ENCODE peak calls at places on chromosomes 13 and 19, in eight cellular contexts. X is HCT116, C is gastrocnemius medialis, Z is NB4, A is esophagus squamous epithelium, M is adrenal gland, K is lower leg skin, Q is IMR-90. J is an unnamed sample.

GRCh38 chr19:6744381-6745288 is 5.2 kb downstream of the TRIP10 start:
- DNase-seq in X (no peak), Q (peak), K (peak), C (peak), A (no peak), M (peak), Z (no peak), J (peak)

GRCh38 chr19:55494172-55494761 is 6.0 kb downstream of the SSC5D start:
- DNase-seq in X (no peak), Q (peak), K (no peak), Z (peak), C (no peak), M (no peak), A (no peak), J (no peak)

GRCh38 chr19:10625003-10625761 is at the start of gene SLC44A2:
- DNase-seq in M (peak), K (peak), Q (peak), Z (no peak), X (peak), A (no peak), C (peak), J (peak)

GRCh38 chr13:97182065-97182890 is 39.9 kb upstream of the MBNL2 start:
- DNase-seq in K (no peak), X (no peak), Q (no peak), Z (no peak), M (no peak), C (no peak), A (no peak), J (no peak)

GRCh38 chr13:114118763-114119123 is 13.7 kb downstream of the RASA3 start:
- DNase-seq in K (no peak), Q (peak), C (no peak), X (no peak), M (no peak), A (no peak), Z (no peak), J (no peak)

GRCh38 chr13:20301391-20302071 is 69.4 kb upstream of the GJB6 start:
- DNase-seq in C (no peak), K (no peak), M (no peak), Z (no peak), Q (no peak), X (no peak), A (no peak), J (no peak)

GRCh38 chr13:29749401-29750177 is 100.8 kb downstream of the UBL3 start:
- DNase-seq in K (no peak), Z (no peak), M (no peak), X (no peak), A (no peak), C (no peak), Q (peak), J (no peak)

GRCh38 chr19:4052993-4053422 is 13.7 kb downstream of the ZBTB7A start:
- DNase-seq in K (no peak), A (no peak), M (peak), Z (no peak), X (no peak), Q (no peak), C (no peak), J (no peak)

GRCh38 chr19:11405846-11406643 is 13.1 kb downstream of the RGL3 start:
- DNase-seq in X (no peak), Z (no peak), M (no peak), A (no peak), C (no peak), Q (no peak), K (no peak), J (no peak)

GRCh38 chr19:23867895-23868294 is 46.8 kb upstream of the ZNF726 start:
- DNase-seq in X (no peak), Z (peak), K (no peak), A (no peak), Q (no peak), C (no peak), M (no peak), J (no peak)

GRCh38 chr19:8361921-8362793 is 1.8 kb upstream of the ANGPTL4 start:
- DNase-seq in A (no peak), Z (peak), M (peak), K (peak), Q (peak), C (peak), X (peak), J (peak)

GRCh38 chr19:45476349-45476717 is 8.5 kb downstream of the FOSB start:
- DNase-seq in M (no peak), A (no peak), C (no peak), X (no peak), Q (peak), K (no peak), Z (no peak), J (no peak)

GRCh38 chr13:66581691-66582090 is 648.4 kb downstream of the PCDH9 start:
- DNase-seq in Q (no peak), X (no peak), Z (no peak), C (no peak), K (no peak), M (no peak), A (no peak), J (no peak)

DNA sequence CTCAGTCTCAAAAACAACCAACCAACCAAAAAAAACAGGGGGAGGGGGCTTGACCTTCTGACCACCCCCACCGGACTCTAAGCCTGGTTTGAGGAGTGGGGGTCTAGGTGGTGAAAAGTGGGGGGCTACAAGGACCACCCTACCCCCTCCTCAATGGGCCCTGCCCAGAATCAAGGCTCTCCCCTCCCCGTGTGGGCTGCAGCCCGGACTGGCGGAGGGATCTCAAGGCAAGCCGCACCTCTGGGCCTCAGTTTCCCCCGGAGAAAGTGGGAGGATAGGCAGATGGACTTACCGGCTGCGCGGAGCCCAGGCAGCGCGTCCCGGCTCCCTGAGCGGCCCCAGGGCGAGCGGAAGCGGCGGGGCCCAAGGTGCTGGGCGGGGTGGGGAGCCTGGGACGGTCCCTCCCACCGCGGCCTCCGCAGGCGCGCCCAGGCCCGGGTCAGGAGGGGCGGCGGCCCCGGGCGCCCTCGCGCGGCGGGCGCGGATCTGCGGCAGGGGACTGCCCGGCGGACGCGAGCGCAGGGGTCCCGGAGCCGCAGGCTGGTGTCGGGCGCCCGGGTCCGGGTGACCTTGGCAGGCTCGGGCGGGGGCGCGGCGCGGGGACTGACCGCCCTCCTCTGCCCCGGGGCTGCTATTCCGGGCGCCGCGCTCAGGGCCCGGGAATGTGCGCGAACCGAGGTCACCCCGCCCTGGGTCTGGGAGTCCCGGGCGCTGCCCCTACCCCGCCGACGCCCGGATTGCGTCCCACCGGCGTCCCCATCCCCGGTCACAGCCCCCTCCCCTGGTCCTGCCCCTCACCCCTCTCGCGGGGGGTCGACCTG is at the start of gene ADAMTSL5:
- DNase-seq in C (no peak), X (no peak), Z (peak), A (no peak), Q (peak), K (no peak), M (no peak), J (no peak)
- TF ChIP-seq CTCF in C (no peak), X (no peak), Z (no peak), A (no peak), Q (peak), K (no peak), M (no peak), J (no peak)

DNA sequence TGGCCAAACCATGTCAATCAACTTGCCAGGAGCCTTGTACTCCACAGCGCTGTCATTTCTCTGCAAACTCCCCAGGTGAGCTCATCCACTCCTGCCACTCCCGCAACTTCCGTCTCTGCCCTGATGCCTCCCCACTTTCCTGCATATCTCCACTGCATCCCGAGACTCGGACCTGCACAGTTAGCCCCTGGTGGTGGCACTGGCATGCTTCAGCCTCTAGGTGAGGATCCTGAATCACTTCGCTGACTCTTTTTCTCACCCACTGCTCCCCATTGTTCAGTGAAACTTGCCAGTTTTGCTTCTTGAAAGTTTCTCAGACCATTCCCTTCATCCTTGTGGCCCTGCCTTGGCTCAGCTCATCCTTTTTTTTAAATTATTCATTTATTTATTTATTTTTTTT is 3.4 kb upstream of the CTU1 start:
- DNase-seq in K (no peak), Z (peak), A (no peak), Q (no peak), M (no peak), X (peak), C (no peak), J (no peak)
- TF ChIP-seq POLR2A in K (no peak), Z (no peak), A (no peak), Q (no peak), M (no peak), X (no peak), C (no peak), J (no peak)

DNA sequence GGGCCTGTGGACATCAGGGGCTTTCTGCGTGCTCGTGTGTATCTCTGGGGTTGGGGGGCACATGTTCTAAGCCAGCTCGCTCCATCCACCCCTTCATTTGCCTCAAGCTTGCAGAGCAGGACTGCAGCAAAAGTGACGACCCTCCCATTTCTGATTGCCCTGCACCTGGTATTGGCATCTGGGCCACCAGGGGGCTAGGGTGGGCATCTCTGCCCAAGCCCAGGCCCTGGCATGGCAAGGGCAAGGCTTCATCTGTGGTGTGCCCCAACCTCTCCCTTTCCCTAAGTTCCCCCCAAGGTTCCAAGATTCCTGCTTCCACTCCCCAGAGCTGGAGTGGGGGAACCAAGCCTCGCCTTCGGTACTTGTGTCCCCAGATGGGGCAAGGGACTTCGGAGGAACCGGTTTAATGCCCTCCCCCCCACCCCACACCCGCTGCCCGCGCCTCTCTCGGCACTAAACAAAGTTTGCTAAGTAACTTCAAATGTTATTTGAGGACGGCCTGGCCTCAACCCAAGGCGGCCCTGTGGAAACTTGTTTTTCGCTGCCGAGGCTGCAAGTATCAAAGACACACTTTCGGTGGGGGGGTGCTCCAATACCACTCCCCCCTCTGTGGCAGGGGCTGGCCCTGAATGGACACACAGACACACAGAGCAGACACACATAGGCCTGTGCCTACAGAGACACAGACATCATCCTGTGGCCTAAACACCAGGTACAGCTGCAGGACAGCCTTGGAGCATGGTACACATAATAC is 12.2 kb downstream of the NFIX start:
- DNase-seq in Z (no peak), C (no peak), M (no peak), K (peak), Q (no peak), X (no peak), A (no peak), J (peak)
- TF ChIP-seq CTCF in Z (no peak), C (no peak), M (no peak), K (no peak), Q (no peak), X (no peak), A (no peak), J (no peak)

DNA sequence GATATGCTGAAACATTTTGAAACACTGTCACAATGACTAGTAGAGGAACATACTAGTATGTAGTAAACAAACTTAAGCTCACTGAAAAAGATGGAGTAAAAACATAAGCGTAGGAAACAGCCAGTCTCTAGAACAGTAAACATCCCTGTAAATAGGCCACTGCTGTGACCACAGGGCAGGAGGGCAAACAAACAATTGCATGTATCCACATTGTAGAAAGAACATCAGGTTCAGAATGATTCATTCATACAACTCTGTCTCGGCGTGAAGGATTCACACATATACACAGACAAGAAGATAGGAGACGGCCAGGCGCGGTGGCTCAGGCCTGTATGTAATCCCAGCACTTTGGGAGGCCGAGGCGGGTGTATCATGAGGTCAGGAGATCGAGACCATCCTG is 390.1 kb downstream of the IRS2 start:
- DNase-seq in K (no peak), M (no peak), Z (no peak), Q (no peak), A (no peak), X (no peak), C (no peak), J (no peak)
- TF ChIP-seq POLR2A in K (no peak), M (no peak), Z (no peak), Q (no peak), A (no peak), X (no peak), C (no peak), J (no peak)

GRCh38 chr19:17811103-17811502 is 10.2 kb downstream of the INSL3 start:
- DNase-seq in M (no peak), C (no peak), K (no peak), Q (no peak), X (no peak), A (no peak), Z (no peak), J (no peak)

GRCh38 chr19:17806945-17807344 is 12.0 kb downstream of the B3GNT3 start:
- DNase-seq in Z (peak), A (no peak), C (no peak), X (no peak), Q (no peak), M (no peak), K (no peak), J (no peak)

GRCh38 chr19:17805427-17805826 is 10.5 kb downstream of the B3GNT3 start:
- DNase-seq in M (no peak), C (no peak), X (no peak), A (no peak), Z (no peak), Q (no peak), K (no peak), J (no peak)

GRCh38 chr19:17811681-17812080 is 9.6 kb downstream of the INSL3 start:
- DNase-seq in K (no peak), M (no peak), X (no peak), Q (no peak), A (no peak), C (no peak), Z (no peak), J (no peak)

DNA sequence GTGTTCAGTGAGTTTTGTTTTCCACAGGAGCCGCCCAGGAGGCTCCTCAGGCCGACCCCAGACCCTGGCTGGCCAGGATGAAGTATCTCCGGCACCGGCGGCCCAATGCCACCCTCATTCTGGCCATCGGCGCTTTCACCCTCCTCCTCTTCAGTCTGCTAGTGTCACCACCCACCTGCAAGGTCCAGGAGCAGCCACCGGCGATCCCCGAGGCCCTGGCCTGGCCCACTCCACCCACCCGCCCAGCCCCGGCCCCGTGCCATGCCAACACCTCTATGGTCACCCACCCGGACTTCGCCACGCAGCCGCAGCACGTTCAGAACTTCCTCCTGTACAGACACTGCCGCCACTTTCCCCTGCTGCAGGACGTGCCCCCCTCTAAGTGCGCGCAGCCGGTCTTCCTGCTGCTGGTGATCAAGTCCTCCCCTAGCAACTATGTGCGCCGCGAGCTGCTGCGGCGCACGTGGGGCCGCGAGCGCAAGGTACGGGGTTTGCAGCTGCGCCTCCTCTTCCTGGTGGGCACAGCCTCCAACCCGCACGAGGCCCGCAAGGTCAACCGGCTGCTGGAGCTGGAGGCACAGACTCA is 12.9 kb downstream of the B3GNT3 start:
- DNase-seq in K (no peak), M (no peak), A (no peak), Q (no peak), X (no peak), Z (no peak), C (no peak), J (no peak)
- TF ChIP-seq CTCF in K (no peak), M (no peak), A (no peak), Q (no peak), X (no peak), Z (no peak), C (no peak), J (no peak)

DNA sequence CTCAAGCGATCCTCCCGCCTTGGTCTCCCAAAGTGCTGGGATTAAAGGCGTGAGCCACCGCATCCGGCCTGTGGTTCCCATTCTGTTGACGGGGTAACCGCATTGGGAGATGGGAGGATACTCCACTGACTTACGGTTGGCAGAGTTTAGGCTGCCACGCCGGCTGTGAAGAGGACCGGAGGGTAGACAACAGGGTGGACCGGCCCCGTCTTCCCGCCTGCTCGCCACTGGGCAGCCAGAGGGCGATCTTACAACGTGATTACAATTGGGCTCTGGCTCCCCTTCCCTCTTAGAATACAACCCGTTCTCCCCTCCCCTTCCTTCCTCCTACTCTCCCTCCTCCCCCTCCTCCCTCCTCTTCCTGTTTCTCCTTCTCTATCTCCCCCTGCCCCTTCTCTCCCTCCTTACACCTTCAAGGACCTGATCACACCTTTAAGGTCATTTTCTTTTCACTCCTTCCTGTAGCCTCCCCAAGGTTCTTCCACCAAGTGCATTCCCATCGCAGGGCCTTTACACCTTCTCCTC is 957 bp upstream of the CCDC194 start:
- DNase-seq in A (no peak), C (no peak), Q (peak), Z (peak), X (peak), K (no peak), M (peak), J (no peak)
- TF ChIP-seq POLR2A in A (no peak), C (no peak), Q (no peak), Z (no peak), X (no peak), K (no peak), M (no peak), J (no peak)

DNA sequence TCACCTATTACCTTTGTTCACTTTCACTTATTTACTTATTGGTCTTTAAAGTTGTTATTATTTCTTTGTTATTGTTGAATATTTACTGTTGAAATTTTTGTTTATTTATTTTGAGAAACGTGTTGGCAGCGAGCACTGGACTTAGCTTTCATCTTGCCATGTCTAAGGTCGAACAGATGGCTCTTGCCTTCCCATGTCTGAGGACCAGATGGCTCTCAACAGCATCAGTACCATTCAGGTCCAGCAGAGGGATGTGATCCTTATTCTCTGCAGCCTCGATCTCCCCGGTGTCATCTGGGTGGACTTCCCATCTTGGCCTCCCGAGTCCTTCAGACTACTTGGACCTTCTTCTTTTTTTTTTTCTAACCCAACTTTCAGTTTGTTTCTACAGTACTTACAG is 1437.6 kb downstream of the UQCRFS1 start:
- DNase-seq in Q (no peak), X (no peak), K (no peak), A (no peak), Z (peak), M (no peak), C (no peak), J (no peak)
- TF ChIP-seq CTCF in Q (no peak), X (no peak), K (no peak), A (no peak), Z (no peak), M (no peak), C (no peak), J (no peak)

J was measured in breast epithelium.